ENCODE peak calls at places on chromosomes 5 and 9, in four cellular contexts. One of them, this sample, is unnamed.

GRCh38 chr9:127751269-127752054 is 16.4 kb upstream of the TOR2A start:
- DNase-seq in mesenchymal stem cell: peak; percentile 43
- DNase-seq in left cardiac atrium: no peak
- DNase-seq in HTR-8/SVneo: no peak
- DNase-seq in this sample: peak; percentile 70

GRCh38 chr5:162209005-162209605 is 141.5 kb downstream of the GABRG2 start:
- DNase-seq in HTR-8/SVneo: peak; percentile 3
- DNase-seq in left cardiac atrium: peak; percentile 19
- DNase-seq in mesenchymal stem cell: no peak
- DNase-seq in this sample: no peak

GRCh38 chr5:34535433-34535832 is 120.7 kb upstream of the RAI14 start:
- DNase-seq in mesenchymal stem cell: no peak
- DNase-seq in left cardiac atrium: no peak
- DNase-seq in HTR-8/SVneo: no peak
- DNase-seq in this sample: no peak

GRCh38 chr9:117825609-117826347 is 121.6 kb downstream of the TLR4 start:
- DNase-seq in mesenchymal stem cell: no peak
- DNase-seq in HTR-8/SVneo: no peak
- DNase-seq in left cardiac atrium: no peak
- DNase-seq in this sample: no peak

GRCh38 chr9:115593587-115594091 is 475.7 kb upstream of the TNC start:
- DNase-seq in HTR-8/SVneo: no peak
- DNase-seq in left cardiac atrium: no peak
- DNase-seq in mesenchymal stem cell: peak; percentile 74
- DNase-seq in this sample: no peak

GRCh38 chr5:52963636-52964035 is 25.5 kb upstream of the ITGA2 start:
- DNase-seq in left cardiac atrium: no peak
- DNase-seq in mesenchymal stem cell: no peak
- DNase-seq in HTR-8/SVneo: no peak
- DNase-seq in this sample: no peak

GRCh38 chr5:147431586-147431985 is 78.3 kb downstream of the DPYSL3 start:
- DNase-seq in left cardiac atrium: no peak
- DNase-seq in HTR-8/SVneo: no peak
- DNase-seq in mesenchymal stem cell: no peak
- DNase-seq in this sample: no peak

GRCh38 chr9:107208121-107208520 is 75.0 kb upstream of the RAD23B start:
- DNase-seq in HTR-8/SVneo: no peak
- DNase-seq in mesenchymal stem cell: no peak
- DNase-seq in left cardiac atrium: no peak
- DNase-seq in this sample: no peak

GRCh38 chr5:57335092-57335491 is 147.5 kb downstream of the ACTBL2 start:
- DNase-seq in mesenchymal stem cell: peak; percentile 69
- DNase-seq in HTR-8/SVneo: no peak
- DNase-seq in left cardiac atrium: no peak
- DNase-seq in this sample: no peak

GRCh38 chr5:37954561-37954960 is 114.7 kb upstream of the GDNF start:
- DNase-seq in HTR-8/SVneo: no peak
- DNase-seq in mesenchymal stem cell: no peak
- DNase-seq in left cardiac atrium: no peak
- DNase-seq in this sample: no peak

GRCh38 chr5:61951295-61951694 is 354.7 kb upstream of the KIF2A start:
- DNase-seq in left cardiac atrium: no peak
- DNase-seq in HTR-8/SVneo: no peak
- DNase-seq in mesenchymal stem cell: no peak
- DNase-seq in this sample: no peak

GRCh38 chr9:33881635-33882034 is 64.7 kb downstream of the UBE2R2 start:
- DNase-seq in left cardiac atrium: no peak
- DNase-seq in mesenchymal stem cell: peak; percentile 16
- DNase-seq in HTR-8/SVneo: no peak
- DNase-seq in this sample: no peak

GRCh38 chr9:6646028-6646636 is 603 bp upstream of the GLDC start:
- DNase-seq in mesenchymal stem cell: no peak
- DNase-seq in HTR-8/SVneo: no peak
- DNase-seq in left cardiac atrium: no peak
- DNase-seq in this sample: no peak

GRCh38 chr9:9924369-9924768 is 688.4 kb downstream of the PTPRD start:
- DNase-seq in mesenchymal stem cell: no peak
- DNase-seq in HTR-8/SVneo: no peak
- DNase-seq in left cardiac atrium: no peak
- DNase-seq in this sample: no peak

GRCh38 chr9:88925471-88925870 is 65.8 kb upstream of the S1PR3 start:
- DNase-seq in HTR-8/SVneo: no peak
- DNase-seq in left cardiac atrium: no peak
- DNase-seq in mesenchymal stem cell: no peak
- DNase-seq in this sample: no peak

GRCh38 chr5:135441919-135442318 is 5.2 kb downstream of the DCANP1 start:
- DNase-seq in left cardiac atrium: no peak
- DNase-seq in HTR-8/SVneo: no peak
- DNase-seq in mesenchymal stem cell: no peak
- DNase-seq in this sample: no peak

GRCh38 chr5:176676361-176676824 is 29.1 kb downstream of the TSPAN17 start:
- DNase-seq in left cardiac atrium: peak; percentile 57
- DNase-seq in HTR-8/SVneo: peak; percentile 60
- DNase-seq in mesenchymal stem cell: peak; percentile 71
- DNase-seq in this sample: peak; percentile 66

GRCh38 chr9:132228062-132228461 is 66.2 kb downstream of the NTNG2 start:
- DNase-seq in left cardiac atrium: no peak
- DNase-seq in mesenchymal stem cell: no peak
- DNase-seq in HTR-8/SVneo: no peak
- DNase-seq in this sample: peak; percentile 25

GRCh38 chr5:149937610-149938009 is 7.0 kb downstream of the PDE6A start:
- DNase-seq in mesenchymal stem cell: no peak
- DNase-seq in HTR-8/SVneo: no peak
- DNase-seq in left cardiac atrium: no peak
- DNase-seq in this sample: no peak

GRCh38 chr5:8828596-8829321 is 717.1 kb downstream of the SEMA5A start:
- DNase-seq in HTR-8/SVneo: no peak
- DNase-seq in mesenchymal stem cell: no peak
- DNase-seq in left cardiac atrium: no peak
- DNase-seq in this sample: no peak

GRCh38 chr5:10902145-10902544 is 141.1 kb upstream of the DAP start:
- DNase-seq in mesenchymal stem cell: peak; percentile 81
- DNase-seq in left cardiac atrium: no peak
- DNase-seq in HTR-8/SVneo: no peak
- DNase-seq in this sample: no peak

GRCh38 chr9:15400281-15400941 is 22.3 kb upstream of the SNAPC3 start:
- DNase-seq in left cardiac atrium: no peak
- DNase-seq in mesenchymal stem cell: peak; percentile 65
- DNase-seq in HTR-8/SVneo: no peak
- DNase-seq in this sample: no peak

GRCh38 chr9:124780060-124780756 is 3.3 kb downstream of the OLFML2A start:
- DNase-seq in mesenchymal stem cell: no peak
- DNase-seq in left cardiac atrium: no peak
- DNase-seq in HTR-8/SVneo: no peak
- DNase-seq in this sample: peak; percentile 30

GRCh38 chr5:146130440-146131045 is 25.2 kb upstream of the PLAC8L1 start:
- DNase-seq in HTR-8/SVneo: peak; percentile 7
- DNase-seq in left cardiac atrium: no peak
- DNase-seq in mesenchymal stem cell: peak; percentile 48
- DNase-seq in this sample: no peak

GRCh38 chr9:36748322-36748899 is 175.7 kb downstream of the MELK start:
- DNase-seq in HTR-8/SVneo: peak; percentile 56
- DNase-seq in mesenchymal stem cell: peak; percentile 56
- DNase-seq in left cardiac atrium: peak; percentile 37
- DNase-seq in this sample: peak; percentile 69

GRCh38 chr5:600551-601541 is 11.3 kb upstream of the CEP72 start:
- DNase-seq in mesenchymal stem cell: no peak
- DNase-seq in HTR-8/SVneo: no peak
- DNase-seq in left cardiac atrium: no peak
- DNase-seq in this sample: no peak

GRCh38 chr5:14041528-14042184 is 97.2 kb upstream of the DNAH5 start:
- DNase-seq in HTR-8/SVneo: no peak
- DNase-seq in left cardiac atrium: no peak
- DNase-seq in mesenchymal stem cell: peak; percentile 37
- DNase-seq in this sample: no peak

GRCh38 chr5:14208071-14209021 is 65.2 kb downstream of the TRIO start:
- DNase-seq in HTR-8/SVneo: peak; percentile 56
- DNase-seq in mesenchymal stem cell: peak; percentile 96
- DNase-seq in left cardiac atrium: no peak
- DNase-seq in this sample: no peak

GRCh38 chr9:130451509-130452388 is 7.0 kb downstream of the ASS1 start:
- DNase-seq in HTR-8/SVneo: peak; percentile 91
- DNase-seq in left cardiac atrium: peak; percentile 93
- DNase-seq in mesenchymal stem cell: peak; percentile 87
- DNase-seq in this sample: peak; percentile 92

GRCh38 chr9:17225407-17225806 is 90.6 kb downstream of the CNTLN start:
- DNase-seq in left cardiac atrium: no peak
- DNase-seq in HTR-8/SVneo: no peak
- DNase-seq in mesenchymal stem cell: no peak
- DNase-seq in this sample: no peak

GRCh38 chr5:154015071-154015693 is 23.5 kb downstream of the FAM114A2 start:
- DNase-seq in HTR-8/SVneo: no peak
- DNase-seq in left cardiac atrium: peak; percentile 29
- DNase-seq in mesenchymal stem cell: no peak
- DNase-seq in this sample: peak; percentile 18

GRCh38 chr5:152146566-152146965 is 221.9 kb upstream of the GLRA1 start:
- DNase-seq in mesenchymal stem cell: no peak
- DNase-seq in HTR-8/SVneo: no peak
- DNase-seq in left cardiac atrium: no peak
- DNase-seq in this sample: no peak

GRCh38 chr5:140556438-140556837 is 835 bp downstream of the SRA1 start:
- DNase-seq in mesenchymal stem cell: peak; percentile 41
- DNase-seq in left cardiac atrium: no peak
- DNase-seq in HTR-8/SVneo: no peak
- DNase-seq in this sample: no peak

GRCh38 chr9:95027914-95028854 is 289.3 kb downstream of the FANCC start:
- DNase-seq in mesenchymal stem cell: no peak
- DNase-seq in HTR-8/SVneo: no peak
- DNase-seq in left cardiac atrium: no peak
- DNase-seq in this sample: no peak

GRCh38 chr5:66554211-66554610 is 42.0 kb upstream of the MAST4 start:
- DNase-seq in mesenchymal stem cell: no peak
- DNase-seq in left cardiac atrium: no peak
- DNase-seq in HTR-8/SVneo: peak; percentile 21
- DNase-seq in this sample: no peak

GRCh38 chr9:69258551-69258950 is 66.5 kb upstream of the ENTREP1 start:
- DNase-seq in mesenchymal stem cell: no peak
- DNase-seq in HTR-8/SVneo: no peak
- DNase-seq in left cardiac atrium: no peak
- DNase-seq in this sample: no peak

GRCh38 chr5:31664566-31664965 is 25.6 kb downstream of the PDZD2 start:
- DNase-seq in HTR-8/SVneo: peak; percentile 46
- DNase-seq in mesenchymal stem cell: peak; percentile 0
- DNase-seq in left cardiac atrium: no peak
- DNase-seq in this sample: no peak

GRCh38 chr5:91110709-91111108 is 272.4 kb downstream of the ARRDC3 start:
- DNase-seq in left cardiac atrium: no peak
- DNase-seq in mesenchymal stem cell: no peak
- DNase-seq in HTR-8/SVneo: no peak
- DNase-seq in this sample: no peak

GRCh38 chr9:92748233-92748497 is 16.5 kb downstream of the BICD2 start:
- DNase-seq in left cardiac atrium: no peak
- DNase-seq in HTR-8/SVneo: no peak
- DNase-seq in mesenchymal stem cell: no peak
- DNase-seq in this sample: no peak

This sample was measured in right cardiac atrium.